ENCODE peak calls at places on chromosomes 13 and 19, in six cellular contexts. Z is iPS DF 6.9, W is AG04450, P is mammary epithelial cell, I is keratinocyte, H is RWPE1. X is an unnamed sample.
A peak's percentile ranks its signal among the peaks of the same experiment; 100 is the strongest.

GRCh38 chr13:105982219-105982618 is 553.2 kb downstream of the EFNB2 start:
- DNase-seq in Z (peak; percentile 22), W (no peak), P (no peak), I (no peak), H (no peak), X (no peak)

GRCh38 chr13:109395014-109395413 is 391.4 kb downstream of the IRS2 start:
- DNase-seq in Z (no peak), W (no peak), P (no peak), I (no peak), H (no peak), X (no peak)

GRCh38 chr19:55546822-55547614 is 1.7 kb upstream of the SBK3 start:
- DNase-seq in Z (no peak), W (peak; percentile 43), P (peak; percentile 26), I (no peak), H (no peak), X (no peak)

GRCh38 chr19:35986664-35987570 is 8.1 kb upstream of the SDHAF1 start:
- DNase-seq in Z (no peak), W (no peak), P (no peak), I (no peak), H (no peak), X (no peak)

GRCh38 chr19:5205937-5206750 is 134.5 kb downstream of the PTPRS start:
- DNase-seq in Z (no peak), W (no peak), P (no peak), I (no peak), H (no peak), X (no peak)

GRCh38 chr13:110580800-110581199 is 19.3 kb upstream of the RAB20 start:
- DNase-seq in Z (no peak), W (no peak), P (no peak), I (no peak), H (no peak), X (no peak)

GRCh38 chr13:112840472-112841302 is 128.3 kb upstream of the MCF2L start:
- DNase-seq in Z (no peak), W (no peak), P (no peak), I (no peak), H (no peak), X (no peak)

GRCh38 chr13:66414196-66414800 is 815.8 kb downstream of the PCDH9 start:
- DNase-seq in Z (no peak), W (no peak), P (no peak), I (no peak), H (no peak), X (no peak)

DNA sequence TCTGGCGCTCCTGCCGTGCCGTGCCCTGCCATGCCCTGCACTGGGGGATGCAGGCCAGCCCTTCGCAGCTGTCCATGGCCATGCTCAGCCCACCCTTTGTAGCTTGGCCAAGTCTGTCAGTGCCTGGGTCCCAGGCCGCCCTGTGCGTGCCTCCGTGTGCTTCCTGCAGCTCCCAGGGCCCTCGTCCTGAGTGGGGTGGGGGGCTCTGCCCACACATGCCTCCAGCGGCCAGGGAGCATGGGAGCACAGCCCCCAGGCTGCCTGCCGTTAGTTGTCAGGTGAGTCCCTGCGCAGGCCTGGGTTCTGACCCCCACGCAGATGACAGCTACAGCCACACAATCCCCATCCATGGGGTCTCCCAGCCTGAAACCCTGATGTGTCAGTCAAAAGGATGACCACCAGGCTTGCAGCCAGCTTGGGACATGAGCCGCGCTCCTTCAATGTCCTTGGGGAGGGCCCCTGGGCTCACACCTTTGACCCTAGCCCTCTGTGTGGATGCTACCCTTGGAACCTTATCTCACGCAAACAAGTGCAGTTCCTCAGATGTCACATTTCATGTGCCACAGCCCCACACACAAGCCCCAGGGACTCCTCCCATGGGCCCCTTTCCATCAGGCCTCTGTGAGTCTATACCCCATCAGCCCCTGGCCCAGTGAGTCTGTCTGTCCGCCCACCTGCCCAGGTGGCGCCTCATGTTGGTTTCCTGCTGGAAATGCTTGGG is 24.5 kb downstream of the TMED1 start:
- DNase-seq in Z (no peak), W (no peak), P (no peak), I (no peak), H (no peak), X (no peak)
- H3K27ac ChIP-seq in Z (no peak overlapping the region), W (peak overlapping the region; percentile 52), P (no peak overlapping the region), I (no peak overlapping the region), H (peak overlapping the region; percentile 34), X (no peak overlapping the region)

DNA sequence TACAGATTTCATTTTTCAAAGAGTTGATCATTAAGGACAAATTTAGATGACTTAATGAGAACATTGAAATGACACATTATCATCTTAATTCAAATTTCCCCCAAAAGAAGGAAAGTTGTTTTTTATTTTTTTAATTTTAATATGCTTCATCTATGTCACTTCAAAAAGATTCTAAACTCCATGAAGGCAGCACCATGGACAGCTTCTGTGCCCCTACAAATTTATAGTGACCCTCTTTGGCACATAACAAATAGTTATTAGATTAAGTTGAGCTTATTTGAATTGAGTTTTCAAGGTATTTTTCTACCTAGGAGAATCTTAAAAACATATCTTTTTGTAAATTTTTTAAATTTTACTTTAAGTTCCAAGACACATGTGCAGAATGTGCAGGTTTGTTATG is 198.6 kb downstream of the DCT start:
- DNase-seq in Z (no peak), W (no peak), P (no peak), I (no peak), H (no peak), X (no peak)
- H3K27ac ChIP-seq in Z (no peak overlapping the region), W (no peak overlapping the region), P (no peak overlapping the region), I (no peak overlapping the region), H (no peak overlapping the region), X (no peak overlapping the region)

DNA sequence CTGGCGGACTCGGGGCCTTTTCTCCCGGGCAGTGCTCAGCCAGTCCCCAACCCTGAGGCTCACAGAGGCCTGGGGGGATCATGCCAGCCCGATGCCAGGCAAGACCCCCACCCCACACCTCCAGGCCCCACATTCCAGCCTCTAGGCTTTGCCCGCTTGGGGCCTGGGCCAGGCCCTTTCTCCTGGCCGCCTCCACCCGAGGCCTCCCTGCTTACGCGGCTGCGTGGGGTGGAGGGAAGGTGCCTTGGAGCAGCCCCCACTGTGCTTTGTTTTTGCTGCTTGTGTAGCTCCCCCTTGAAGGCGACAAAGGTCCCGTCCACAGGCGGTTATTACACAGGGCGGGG is 38.4 kb downstream of the SMIM24 start:
- DNase-seq in Z (no peak), W (no peak), P (no peak), I (no peak), H (no peak), X (no peak)
- H3K27ac ChIP-seq in Z (no peak overlapping the region), W (peak overlapping the region; percentile 11), P (no peak overlapping the region), I (no peak overlapping the region), H (peak overlapping the region; percentile 33), X (no peak overlapping the region)

GRCh38 chr19:51472607-51473006 is 5.7 kb upstream of the CEACAM18 start:
- DNase-seq in Z (no peak), W (no peak), P (no peak), I (no peak), H (no peak), X (no peak)
- H3K27ac ChIP-seq in Z (no peak overlapping the region), W (no peak overlapping the region), P (no peak overlapping the region), I (no peak overlapping the region), H (no peak overlapping the region), X (no peak overlapping the region)

DNA sequence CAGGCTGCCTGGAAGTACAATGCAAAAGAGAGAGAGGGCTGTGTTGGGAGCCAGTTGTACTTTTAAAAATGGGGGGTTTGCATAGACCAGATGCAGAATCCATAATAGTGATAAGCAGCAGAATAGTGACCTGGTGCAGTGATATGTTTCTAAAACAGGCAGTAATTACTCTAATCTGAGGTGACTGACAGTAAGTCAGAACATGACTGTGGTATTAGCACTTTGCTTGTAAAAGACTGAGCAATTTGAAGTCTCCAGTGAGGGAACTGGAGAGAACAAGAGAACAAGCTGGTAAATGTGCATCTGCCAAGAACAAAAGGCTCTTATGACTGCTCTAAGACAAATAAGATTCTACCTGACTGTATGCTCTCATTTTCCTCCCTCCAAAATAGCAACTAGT is 383.4 kb downstream of the ITGBL1 start:
- DNase-seq in Z (no peak), W (no peak), P (no peak), I (no peak), H (no peak), X (no peak)
- H3K27ac ChIP-seq in Z (no peak overlapping the region), W (no peak overlapping the region), P (no peak overlapping the region), I (no peak overlapping the region), H (no peak overlapping the region), X (no peak overlapping the region)

GRCh38 chr19:53466726-53467125 is 807 bp upstream of the ZNF813 start:
- DNase-seq in Z (no peak), W (no peak), P (no peak), I (no peak), H (no peak), X (no peak)

GRCh38 chr19:53471916-53472315 is 4.4 kb downstream of the ZNF813 start:
- DNase-seq in Z (no peak), W (no peak), P (no peak), I (no peak), H (no peak), X (no peak)

GRCh38 chr19:53467503-53468262 is at the start of gene ZNF813:
- DNase-seq in Z (peak; percentile 77), W (peak; percentile 50), P (peak; percentile 71), I (peak; percentile 35), H (peak; percentile 85), X (peak; percentile 16)

GRCh38 chr19:53463263-53463662 is 4.3 kb upstream of the ZNF813 start:
- DNase-seq in Z (peak; percentile 41), W (no peak), P (no peak), I (no peak), H (no peak), X (no peak)

DNA sequence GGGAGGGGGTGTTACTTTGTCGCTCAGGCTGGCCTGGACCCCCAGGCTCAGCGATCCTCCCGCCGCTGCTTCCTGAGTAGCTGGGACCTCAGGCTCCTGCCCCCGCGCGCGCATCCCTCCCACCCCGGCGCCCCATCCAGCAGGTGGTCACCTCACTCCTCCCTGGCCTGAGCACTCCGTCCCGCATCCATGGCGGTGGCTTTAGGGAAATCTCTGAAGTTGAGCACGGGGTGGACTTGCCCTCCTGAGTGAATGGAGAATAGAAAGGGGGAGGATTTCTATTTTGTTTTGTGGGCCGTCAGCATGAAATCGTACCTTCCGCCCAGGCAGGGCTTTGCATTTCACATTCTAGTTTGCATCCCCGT is 413 bp upstream of the ZNF813 start:
- DNase-seq in Z (no peak), W (no peak), P (no peak), I (no peak), H (no peak), X (no peak)
- H3K27ac ChIP-seq in Z (no peak overlapping the region), W (no peak overlapping the region), P (no peak overlapping the region), I (no peak overlapping the region), H (peak overlapping the region; percentile 72), X (no peak overlapping the region)

GRCh38 chr19:2624537-2625091 is 77.9 kb downstream of the GNG7 start:
- DNase-seq in Z (no peak), W (no peak), P (no peak), I (no peak), H (no peak), X (no peak)
- H3K27ac ChIP-seq in Z (no peak overlapping the region), W (no peak overlapping the region), P (no peak overlapping the region), I (no peak overlapping the region), H (peak overlapping the region; percentile 96), X (no peak overlapping the region)

DNA sequence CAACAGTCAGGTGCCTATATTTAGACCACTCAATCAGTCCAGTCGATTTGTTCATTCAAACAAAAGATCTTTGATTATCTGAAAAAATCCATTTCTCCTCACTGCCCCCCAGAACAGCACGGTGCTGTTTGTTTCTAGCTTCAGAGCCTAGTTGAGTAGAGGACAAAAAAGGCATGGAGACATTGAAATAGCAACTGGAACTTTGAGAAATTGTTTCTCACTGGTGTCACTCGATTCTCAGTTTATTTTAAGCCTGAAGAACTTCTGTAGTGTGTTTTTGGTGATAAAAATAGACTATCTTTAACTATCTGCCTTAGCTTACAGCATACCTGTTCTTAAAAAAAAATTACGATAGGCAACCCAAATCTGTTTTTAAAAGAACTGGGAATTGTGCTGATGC is 67.1 kb downstream of the ARHGAP35 start:
- DNase-seq in Z (no peak), W (no peak), P (no peak), I (no peak), H (no peak), X (peak; percentile 19)
- H3K27ac ChIP-seq in Z (no peak overlapping the region), W (no peak overlapping the region), P (peak overlapping the region; percentile 97), I (peak overlapping the region; percentile 89), H (no peak overlapping the region), X (peak overlapping the region; percentile 54)